ENCODE peak calls at places on chromosomes 13 and 19, in six cellular contexts. V is HCT116, U is neural progenitor cell, W is MM.1S, T is GM23248, E is SK-N-SH. M is an unnamed sample.

GRCh38 chr13:110287031-110287828 is 19.7 kb downstream of the COL4A1 start:
- DNase-seq in V (no peak), U (no peak), W (no peak), T (no peak), E (no peak), M (no peak)

GRCh38 chr13:85503797-85504196 is 295.4 kb downstream of the SLITRK6 start:
- DNase-seq in V (no peak), U (no peak), W (no peak), T (no peak), E (no peak), M (peak)

GRCh38 chr19:16001481-16002312 is 52.9 kb downstream of the OR10H4 start:
- DNase-seq in V (no peak), U (no peak), W (peak), T (peak), E (no peak), M (peak)

GRCh38 chr13:78309497-78310180 is 293.7 kb downstream of the POU4F1 start:
- DNase-seq in V (no peak), U (no peak), W (no peak), T (no peak), E (no peak), M (no peak)

GRCh38 chr13:90047600-90047999 is 1299.9 kb upstream of the MIR17HG start:
- DNase-seq in V (no peak), U (no peak), W (no peak), T (no peak), E (no peak), M (no peak)

GRCh38 chr13:99432637-99433542 is 68.4 kb upstream of the TM9SF2 start:
- DNase-seq in V (peak), U (peak), W (peak), T (peak), E (no peak), M (peak)

GRCh38 chr13:32019612-32020233 is 11.9 kb upstream of the FRY start:
- DNase-seq in V (peak), U (peak), W (peak), T (peak), E (peak), M (peak)

GRCh38 chr19:3536429-3537100 is 2.4 kb upstream of the TEKTIP1 start:
- DNase-seq in V (no peak), U (no peak), W (no peak), T (no peak), E (peak), M (no peak)

GRCh38 chr13:32284927-32285632 is 30.1 kb downstream of the ZAR1L start:
- DNase-seq in V (peak), U (peak), W (no peak), T (peak), E (no peak), M (peak)

GRCh38 chr13:24265453-24265852 is 43.9 kb upstream of the C1QTNF9 start:
- DNase-seq in V (no peak), U (no peak), W (no peak), T (no peak), E (no peak), M (no peak)

GRCh38 chr19:57559008-57559403 is 657 bp downstream of the ZNF550 start:
- DNase-seq in V (no peak), U (peak), W (peak), T (peak), E (peak), M (peak)

GRCh38 chr19:49333426-49334288 is 1.5 kb upstream of the CD37 start:
- DNase-seq in V (no peak), U (no peak), W (peak), T (peak), E (no peak), M (no peak)

GRCh38 chr13:91270031-91270430 is 77.5 kb upstream of the MIR17HG start:
- DNase-seq in V (no peak), U (no peak), W (no peak), T (no peak), E (no peak), M (no peak)

GRCh38 chr13:56720841-56721240 is 419.9 kb upstream of the PRR20A start:
- DNase-seq in V (no peak), U (no peak), W (no peak), T (no peak), E (no peak), M (no peak)

GRCh38 chr13:100594255-100594654 is 5.7 kb upstream of the GGACT start:
- DNase-seq in V (no peak), U (no peak), W (no peak), T (no peak), E (no peak), M (no peak)

GRCh38 chr13:83516781-83517180 is 365.5 kb downstream of the SLITRK1 start:
- DNase-seq in V (no peak), U (no peak), W (no peak), T (no peak), E (no peak), M (no peak)

GRCh38 chr13:61685683-61686013 is 270.0 kb upstream of the PCDH20 start:
- DNase-seq in V (peak), U (peak), W (no peak), T (no peak), E (peak), M (no peak)

GRCh38 chr13:109802936-109803335 is 16.6 kb upstream of the IRS2 start:
- DNase-seq in V (no peak), U (no peak), W (no peak), T (no peak), E (no peak), M (no peak)

GRCh38 chr13:67259208-67259607 is 29.1 kb upstream of the PCDH9 start:
- DNase-seq in V (no peak), U (no peak), W (no peak), T (no peak), E (no peak), M (no peak)

GRCh38 chr19:34575206-34575605 is 93.6 kb downstream of the WTIP start:
- DNase-seq in V (no peak), U (no peak), W (no peak), T (no peak), E (no peak), M (no peak)

GRCh38 chr19:39684283-39684682 is 20.0 kb upstream of the LGALS14 start:
- DNase-seq in V (no peak), U (no peak), W (no peak), T (no peak), E (no peak), M (no peak)

GRCh38 chr13:23378009-23378632 is 55.4 kb downstream of the SACS start:
- DNase-seq in V (no peak), U (no peak), W (peak), T (peak), E (no peak), M (peak)

GRCh38 chr13:48583859-48584311 is 51.0 kb upstream of the RCBTB2 start:
- DNase-seq in V (no peak), U (no peak), W (no peak), T (no peak), E (no peak), M (peak)

GRCh38 chr13:47603365-47603764 is 397.7 kb downstream of the SUCLA2 start:
- DNase-seq in V (no peak), U (no peak), W (no peak), T (peak), E (no peak), M (no peak)

GRCh38 chr19:48350856-48351255 is 12.9 kb downstream of the TMEM143 start:
- DNase-seq in V (no peak), U (no peak), W (no peak), T (no peak), E (no peak), M (no peak)

GRCh38 chr13:100597253-100597652 is 8.7 kb upstream of the GGACT start:
- DNase-seq in V (no peak), U (no peak), W (no peak), T (peak), E (no peak), M (no peak)

GRCh38 chr19:38592940-38593339 is 24.8 kb downstream of the MAP4K1 start:
- DNase-seq in V (no peak), U (no peak), W (no peak), T (no peak), E (peak), M (no peak)
- TF ChIP-seq EZH2phosphoT487 in V (no peak), U (no peak), W (no peak), T (no peak), E (no peak), M (no peak)

DNA sequence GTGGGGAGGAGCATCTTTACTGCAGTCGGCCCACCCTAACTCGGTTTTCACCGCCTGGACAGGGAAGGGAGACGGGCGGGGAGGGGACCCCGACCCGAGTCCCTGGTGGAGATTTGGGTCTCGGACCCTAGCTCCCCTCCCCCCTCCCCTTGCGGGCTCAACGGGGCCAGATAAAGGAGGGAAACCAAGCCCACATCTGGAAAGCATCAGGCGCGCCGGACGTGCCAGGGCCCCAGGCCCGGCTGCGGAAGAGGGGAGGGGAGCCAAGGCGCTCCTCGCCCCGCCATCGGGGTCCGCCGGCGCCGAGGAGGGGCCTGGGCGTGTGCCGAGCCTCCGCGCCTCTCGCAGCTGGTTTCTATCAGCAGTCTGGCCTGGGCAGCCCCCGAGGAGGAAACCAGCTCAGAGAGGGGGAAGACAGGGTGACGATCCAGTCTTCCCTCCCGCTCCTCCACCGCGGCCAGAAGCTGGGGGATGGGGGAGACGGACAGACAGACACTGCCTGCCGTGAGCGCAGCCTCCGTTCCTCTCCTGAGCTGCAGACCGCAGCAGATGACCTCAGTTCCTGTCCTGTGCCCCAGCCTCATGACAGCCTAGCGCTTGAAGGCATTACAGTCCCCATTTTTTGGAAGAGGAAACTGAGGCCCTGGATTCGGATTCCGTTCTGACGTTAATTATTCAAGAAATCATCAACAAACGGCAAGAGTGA is 3.5 kb upstream of the GNG8 start:
- DNase-seq in V (no peak), U (peak), W (no peak), T (peak), E (peak), M (no peak)
- H3K9ac ChIP-seq in V (no peak), U (no peak), W (no peak), T (peak), E (peak), M (no peak)

DNA sequence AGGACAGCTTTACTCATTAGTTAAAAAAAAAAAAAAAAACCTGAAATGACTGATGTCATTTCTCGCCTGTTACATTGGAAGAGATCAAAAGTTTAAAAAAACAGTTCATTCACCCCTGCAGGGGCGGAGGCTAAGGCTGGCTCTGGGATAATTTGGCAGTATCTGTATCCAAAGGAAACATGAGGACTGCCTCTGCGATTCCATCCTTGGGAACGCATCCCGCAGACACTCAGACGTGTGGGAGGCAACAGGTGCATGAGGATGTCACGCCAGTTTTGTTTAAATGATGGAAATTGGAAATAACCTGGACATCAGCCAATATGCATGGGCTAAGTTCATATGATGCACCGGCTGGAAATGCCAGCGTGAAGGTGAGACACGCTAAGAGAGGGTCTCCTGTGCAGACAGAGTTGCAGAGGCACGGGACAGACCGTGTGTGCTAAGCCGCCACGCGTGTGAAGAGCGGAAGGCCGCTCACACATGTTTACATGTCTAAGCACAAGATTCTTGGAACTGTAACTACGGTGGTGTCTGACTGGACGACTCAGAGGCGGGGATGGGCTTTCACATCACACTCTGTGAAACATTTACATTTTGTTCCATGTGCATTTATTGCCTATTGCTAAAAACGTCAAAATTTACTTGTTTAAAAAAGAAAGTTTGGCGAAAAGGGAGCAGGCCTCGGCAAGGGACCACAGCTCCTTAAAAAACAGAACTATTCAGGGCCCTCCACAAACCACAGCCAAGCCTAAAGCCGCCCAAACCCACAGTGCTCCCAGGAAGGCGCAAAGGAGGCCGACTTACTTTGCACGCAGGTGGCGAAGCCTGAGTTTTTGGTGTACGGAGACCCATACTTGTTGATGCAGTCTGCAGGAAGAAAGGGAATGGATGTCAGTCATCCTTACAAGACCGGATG is 17.9 kb downstream of the GAS6 start:
- DNase-seq in V (no peak), U (no peak), W (no peak), T (no peak), E (no peak), M (no peak)
- TF ChIP-seq EZH2phosphoT487 in V (no peak), U (no peak), W (no peak), T (no peak), E (no peak), M (no peak)

DNA sequence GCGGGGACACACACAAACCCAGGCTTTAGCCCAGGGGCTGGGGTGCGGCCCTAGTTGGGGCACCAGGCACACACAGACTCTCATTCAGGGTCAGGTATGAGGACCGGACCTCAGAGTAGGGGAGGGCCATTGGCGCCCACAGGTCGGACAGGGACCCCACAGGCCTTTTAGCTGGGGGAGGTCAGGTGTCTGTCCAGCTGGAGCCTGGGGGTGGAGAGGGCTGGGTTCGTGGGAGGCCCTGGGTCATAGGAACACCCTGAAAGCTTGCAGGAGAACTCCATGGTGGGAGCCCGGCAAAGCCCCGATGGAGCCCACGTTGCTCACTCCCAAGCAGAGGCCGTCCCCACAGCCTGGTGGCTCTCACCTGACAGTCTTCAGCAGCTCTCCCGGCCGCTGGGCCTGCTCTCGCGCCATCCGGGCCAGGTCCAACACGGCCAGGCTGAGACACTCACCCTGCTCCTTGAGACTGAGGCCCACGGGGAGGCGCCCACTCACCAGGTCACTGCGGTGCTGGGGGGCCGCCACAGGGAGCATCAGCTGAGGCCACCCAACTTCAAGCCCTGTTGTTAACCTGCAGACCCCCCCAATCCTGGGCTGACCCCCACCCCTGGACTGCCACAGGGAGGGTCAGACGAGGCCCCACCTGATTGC is 5.0 kb downstream of the JAK3 start:
- DNase-seq in V (no peak), U (no peak), W (no peak), T (no peak), E (no peak), M (no peak)
- H3K9ac ChIP-seq in V (peak), U (no peak), W (no peak), T (peak), E (peak), M (peak)

GRCh38 chr19:8567522-8568172 is 9.6 kb downstream of the MYO1F start:
- DNase-seq in V (no peak), U (no peak), W (no peak), T (no peak), E (no peak), M (no peak)
- TF ChIP-seq EZH2phosphoT487 in V (no peak), U (no peak), W (no peak), T (no peak), E (no peak), M (no peak)

GRCh38 chr19:55491546-55492360 is 3.5 kb downstream of the SSC5D start:
- DNase-seq in V (no peak), U (no peak), W (no peak), T (no peak), E (no peak), M (no peak)

GRCh38 chr19:55488986-55489710 is 912 bp downstream of the SSC5D start:
- DNase-seq in V (no peak), U (no peak), W (no peak), T (no peak), E (peak), M (no peak)

GRCh38 chr19:55490478-55491436 is 2.5 kb downstream of the SSC5D start:
- DNase-seq in V (no peak), U (no peak), W (no peak), T (peak), E (no peak), M (no peak)

GRCh38 chr19:55487884-55488687 is at the start of gene SSC5D:
- DNase-seq in V (no peak), U (peak), W (no peak), T (peak), E (peak), M (no peak)

GRCh38 chr19:55489711-55490477 is 1.7 kb downstream of the SSC5D start:
- DNase-seq in V (no peak), U (no peak), W (no peak), T (peak), E (no peak), M (no peak)
- H3K9ac ChIP-seq in V (no peak), U (no peak), W (no peak), T (peak), E (no peak), M (no peak)

DNA sequence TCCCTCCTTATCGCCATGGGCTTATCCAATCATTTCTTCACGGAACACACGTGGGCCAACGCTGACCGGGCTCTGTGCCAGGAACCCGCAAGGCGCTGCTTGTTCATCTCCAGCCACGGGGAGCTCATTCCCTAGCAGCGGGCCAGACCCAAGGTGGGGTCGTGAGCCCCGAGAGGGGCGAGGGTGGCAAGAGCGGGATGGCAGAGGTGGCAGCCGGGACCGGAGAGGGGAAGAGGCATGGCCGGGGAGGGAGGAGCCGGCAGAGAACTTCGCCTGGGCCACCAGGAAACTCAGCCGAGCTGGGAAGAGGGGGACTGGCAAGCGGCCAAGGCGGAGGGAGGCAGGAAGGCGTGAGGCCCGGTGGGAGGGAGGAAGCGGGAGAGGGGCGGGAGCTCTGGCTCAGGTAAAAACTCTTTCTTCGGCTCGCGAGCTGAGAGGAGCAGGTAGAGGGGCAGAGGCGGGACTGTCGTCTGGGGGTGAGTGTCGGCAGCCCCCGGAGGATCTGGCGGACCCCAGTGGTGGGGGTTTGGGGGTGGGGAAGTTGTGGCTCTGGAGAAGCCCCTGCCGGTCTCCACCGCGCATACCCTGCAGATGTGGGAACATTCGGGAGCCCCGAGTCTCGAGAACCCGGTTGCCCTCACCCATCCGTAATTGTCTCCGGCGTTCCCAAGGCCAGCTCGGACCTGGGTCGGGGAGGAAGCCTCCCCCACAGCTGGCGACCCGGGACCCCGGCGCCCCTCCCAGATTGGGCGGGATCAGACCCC is at the start of gene B3GNT3:
- DNase-seq in V (peak), U (peak), W (no peak), T (peak), E (no peak), M (peak)
- TF ChIP-seq EZH2phosphoT487 in V (no peak), U (peak), W (no peak), T (no peak), E (no peak), M (no peak)